ENCODE peak calls at places on chromosome 22, in ten cellular contexts. T is GM06990, D is cardiac fibroblast, O is endothelial cell, G is type B pancreatic cell, X is AG04449, Q is heart left ventricle, R is right lobe of liver, F is colonic mucosa, B is kidney. I is an unnamed sample.

GRCh38 chr22:43202326-43202725 is 15.4 kb upstream of the TTLL12 start:
- DNase-seq in T (no peak), D (no peak), O (no peak), G (no peak), X (no peak), Q (no peak), R (no peak), F (no peak), B (peak; percentile 45), I (no peak)

GRCh38 chr22:24500251-24500820 is 5.2 kb downstream of the UPB1 start:
- DNase-seq in T (no peak), D (no peak), O (no peak), G (no peak), X (no peak), Q (no peak), R (peak; percentile 86), F (no peak), B (peak; percentile 45), I (no peak)

GRCh38 chr22:22848364-22848866 is 39.2 kb upstream of the IGLL5 start:
- DNase-seq in T (no peak), D (peak; percentile 59), O (peak; percentile 75), G (no peak), X (no peak), Q (peak; percentile 43), R (no peak), F (peak; percentile 77), B (peak; percentile 78), I (peak; percentile 49)

GRCh38 chr22:49554741-49555140 is 272.9 kb downstream of the BRD1 start:
- DNase-seq in T (no peak), D (no peak), O (no peak), G (peak; percentile 57), X (no peak), Q (no peak), R (peak; percentile 28), F (no peak), B (peak; percentile 39), I (no peak)

GRCh38 chr22:45831394-45831793 is 145.6 kb downstream of the WNT7B start:
- DNase-seq in T (no peak), D (peak; percentile 37), O (no peak), G (no peak), X (no peak), Q (no peak), R (no peak), F (no peak), B (no peak), I (no peak)

GRCh38 chr22:25990940-25991339 is 178.3 kb upstream of the SEZ6L start:
- DNase-seq in T (no peak), D (no peak), O (no peak), G (no peak), X (no peak), Q (no peak), R (no peak), F (no peak), B (no peak), I (no peak)

GRCh38 chr22:23237841-23238240 is 57.5 kb downstream of the BCR start:
- DNase-seq in T (no peak), D (no peak), O (no peak), G (no peak), X (no peak), Q (no peak), R (no peak), F (no peak), B (no peak), I (no peak)

GRCh38 chr22:30837531-30837930 is 131.0 kb downstream of the MORC2 start:
- DNase-seq in T (no peak), D (no peak), O (no peak), G (peak; percentile 49), X (no peak), Q (no peak), R (no peak), F (no peak), B (no peak), I (no peak)

GRCh38 chr22:49271369-49271727 is 556.3 kb downstream of the BRD1 start:
- DNase-seq in T (no peak), D (no peak), O (no peak), G (no peak), X (no peak), Q (no peak), R (no peak), F (no peak), B (no peak), I (no peak)

GRCh38 chr22:49951001-49951677 is 9.4 kb upstream of the PIM3 start:
- DNase-seq in T (no peak), D (no peak), O (no peak), G (no peak), X (no peak), Q (no peak), R (no peak), F (peak; percentile 94), B (peak; percentile 98), I (peak; percentile 59)

GRCh38 chr22:23279781-23280180 is 99.5 kb downstream of the BCR start:
- DNase-seq in T (no peak), D (no peak), O (no peak), G (no peak), X (no peak), Q (no peak), R (no peak), F (no peak), B (no peak), I (no peak)

GRCh38 chr22:35842954-35843353 is 125.3 kb downstream of the APOL5 start:
- DNase-seq in T (no peak), D (peak; percentile 53), O (peak; percentile 40), G (no peak), X (no peak), Q (no peak), R (no peak), F (peak; percentile 42), B (no peak), I (no peak)

GRCh38 chr22:46171940-46172339 is 21.6 kb downstream of the PPARA start:
- DNase-seq in T (no peak), D (peak; percentile 76), O (no peak), G (no peak), X (peak; percentile 24), Q (no peak), R (no peak), F (peak; percentile 77), B (no peak), I (no peak)

GRCh38 chr22:30223303-30223702 is 23.3 kb downstream of the LIF start:
- DNase-seq in T (no peak), D (no peak), O (no peak), G (no peak), X (no peak), Q (no peak), R (no peak), F (no peak), B (no peak), I (no peak)

GRCh38 chr22:31271485-31271884 is 20.8 kb downstream of the PIK3IP1 start:
- DNase-seq in T (no peak), D (no peak), O (no peak), G (no peak), X (no peak), Q (no peak), R (no peak), F (no peak), B (no peak), I (no peak)

GRCh38 chr22:50713571-50714056 is 24.4 kb upstream of the ACR start:
- DNase-seq in T (no peak), D (no peak), O (no peak), G (no peak), X (no peak), Q (no peak), R (no peak), F (no peak), B (peak; percentile 47), I (no peak)

DNA sequence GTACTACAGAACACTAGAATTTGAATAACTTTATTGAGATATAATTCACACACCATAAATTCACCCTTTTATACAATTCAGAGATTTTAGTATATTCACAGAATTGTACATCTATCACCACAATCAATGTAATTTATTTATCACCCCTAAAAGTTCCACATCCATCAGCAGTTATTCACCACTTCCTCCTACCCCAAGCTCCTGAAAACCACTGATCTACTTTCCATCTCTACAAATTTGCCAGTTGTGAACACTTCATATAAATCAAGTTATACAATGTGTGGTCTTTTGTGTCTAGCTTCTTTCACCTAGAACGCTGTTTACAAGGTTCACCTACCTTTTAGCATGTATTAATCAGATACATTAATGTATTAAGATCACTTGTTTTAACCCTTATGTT is 179.6 kb downstream of the TTC28 start:
- DNase-seq in T (no peak), D (no peak), O (no peak), G (no peak), X (no peak), Q (no peak), R (no peak), F (no peak), B (no peak), I (no peak)
- TF ChIP-seq CTCF in T (no peak), D (no peak), O (no peak), G (no peak), X (no peak), Q (no peak), R (no peak), F (no peak), B (no peak), I (no peak)

GRCh38 chr22:20128902-20129746 is 2.5 kb upstream of the ZDHHC8 start:
- DNase-seq in T (no peak), D (peak; percentile 40), O (peak; percentile 38), G (no peak), X (no peak), Q (no peak), R (peak; percentile 90), F (peak; percentile 35), B (no peak), I (no peak)
- TF ChIP-seq CTCF in T (peak; percentile 56), D (peak; percentile 53), O (no peak), G (peak; percentile 54), X (peak; percentile 52), Q (peak; percentile 28), R (peak; percentile 52), F (no peak), B (peak; percentile 28), I (peak; percentile 49)

DNA sequence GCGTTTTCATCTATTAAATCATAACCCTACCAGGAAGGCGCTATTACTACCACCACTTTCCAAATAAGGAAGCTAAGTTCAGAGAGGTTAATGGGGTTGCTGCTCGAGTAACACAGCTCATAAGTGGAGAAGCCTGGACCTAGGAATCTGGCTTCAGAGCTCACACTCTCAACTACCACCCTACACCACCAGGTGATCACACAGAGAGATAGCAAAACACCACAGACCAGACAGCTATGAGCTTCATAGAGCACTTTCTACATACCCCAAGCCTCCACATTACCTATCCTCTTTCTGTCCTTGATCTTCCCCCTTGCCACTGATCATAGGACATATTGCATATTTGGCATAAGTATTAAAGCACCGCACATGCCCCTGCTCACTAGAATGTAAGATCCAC is 65.4 kb downstream of the TIMP3 start:
- DNase-seq in T (no peak), D (no peak), O (no peak), G (no peak), X (no peak), Q (no peak), R (no peak), F (no peak), B (no peak), I (no peak)
- TF ChIP-seq CTCF in T (no peak), D (no peak), O (no peak), G (no peak), X (no peak), Q (no peak), R (no peak), F (no peak), B (no peak), I (no peak)

DNA sequence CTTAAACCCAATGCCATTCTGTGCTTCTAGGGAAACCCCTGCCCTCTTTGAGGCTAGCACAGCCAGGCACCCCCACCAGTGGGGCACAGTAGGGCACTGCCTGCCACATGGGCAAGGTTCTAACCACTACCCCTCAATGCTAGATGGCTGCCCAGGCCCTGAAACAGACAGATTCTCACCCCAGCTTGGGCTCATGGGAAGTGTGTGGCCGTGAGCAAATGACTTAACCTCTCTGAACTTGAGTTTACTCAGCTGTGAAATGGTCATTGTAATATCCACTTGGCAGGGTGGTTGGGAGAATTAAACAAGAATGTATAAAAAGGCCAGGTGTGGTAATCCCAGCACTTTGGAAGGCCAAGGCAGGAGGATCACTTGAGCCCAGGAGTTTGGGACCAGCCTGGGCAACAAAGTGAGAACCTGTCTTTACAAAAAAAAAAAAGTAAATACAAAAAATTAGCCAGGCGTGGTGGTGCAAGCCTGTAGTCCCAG is 22.4 kb downstream of the C22orf23 start:
- DNase-seq in T (no peak), D (no peak), O (no peak), G (no peak), X (no peak), Q (no peak), R (no peak), F (no peak), B (no peak), I (no peak)
- TF ChIP-seq CTCF in T (no peak), D (no peak), O (no peak), G (no peak), X (no peak), Q (no peak), R (no peak), F (peak; percentile 6), B (no peak), I (no peak)

I was measured in GM13976.